ENCODE peak calls at places on chromosomes 1 and 21, in four cellular contexts. One of them, this sample, is unnamed.

GRCh38 chr1:113783254-113784103 is 24.2 kb upstream of the PHTF1 start:
- DNase-seq in mesendoderm: peak; percentile 10
- DNase-seq in A549: no peak
- DNase-seq in HCT116: no peak
- DNase-seq in this sample: no peak

GRCh38 chr1:89598450-89599331 is 34.2 kb upstream of the LRRC8C start:
- DNase-seq in mesendoderm: peak; percentile 63
- DNase-seq in A549: peak; percentile 31
- DNase-seq in HCT116: peak; percentile 26
- DNase-seq in this sample: no peak

GRCh38 chr1:232218955-232219865 is 410.7 kb downstream of the SIPA1L2 start:
- DNase-seq in HCT116: no peak
- DNase-seq in mesendoderm: no peak
- DNase-seq in A549: no peak
- DNase-seq in this sample: no peak

GRCh38 chr1:151908228-151908691 is 1.1 kb downstream of the THEM4 start:
- DNase-seq in HCT116: peak; percentile 43
- DNase-seq in mesendoderm: peak; percentile 53
- DNase-seq in A549: no peak
- DNase-seq in this sample: no peak

GRCh38 chr21:33492571-33492970 is 1.1 kb upstream of the DNAJC28 start:
- DNase-seq in mesendoderm: no peak
- DNase-seq in A549: no peak
- DNase-seq in HCT116: no peak
- DNase-seq in this sample: no peak

GRCh38 chr21:16330340-16331319 is 600.8 kb downstream of the USP25 start:
- DNase-seq in HCT116: peak; percentile 4
- DNase-seq in mesendoderm: peak; percentile 81
- DNase-seq in A549: peak; percentile 1
- DNase-seq in this sample: no peak

GRCh38 chr1:8718878-8719361 is 98.5 kb downstream of the RERE start:
- DNase-seq in A549: no peak
- DNase-seq in HCT116: no peak
- DNase-seq in mesendoderm: no peak
- DNase-seq in this sample: no peak

GRCh38 chr1:151131832-151132675 is 14.4 kb downstream of the SEMA6C start:
- DNase-seq in mesendoderm: peak; percentile 77
- DNase-seq in A549: no peak
- DNase-seq in HCT116: no peak
- DNase-seq in this sample: no peak

GRCh38 chr21:33211732-33212131 is 18.0 kb upstream of the IFNAR2 start:
- DNase-seq in A549: no peak
- DNase-seq in mesendoderm: no peak
- DNase-seq in HCT116: no peak
- DNase-seq in this sample: no peak

GRCh38 chr1:11536573-11537379 is 57.8 kb downstream of the DISP3 start:
- DNase-seq in A549: no peak
- DNase-seq in HCT116: no peak
- DNase-seq in mesendoderm: no peak
- DNase-seq in this sample: no peak

GRCh38 chr1:26391450-26391849 is 18.9 kb upstream of the ZNF683 start:
- DNase-seq in HCT116: peak; percentile 64
- DNase-seq in mesendoderm: peak; percentile 75
- DNase-seq in A549: peak; percentile 68
- DNase-seq in this sample: peak; percentile 28

GRCh38 chr1:101284021-101284420 is 47.2 kb downstream of the S1PR1 start:
- DNase-seq in A549: no peak
- DNase-seq in HCT116: no peak
- DNase-seq in mesendoderm: no peak
- DNase-seq in this sample: no peak
- H3K4me3 ChIP-seq in A549: no peak overlapping the region
- H3K4me3 ChIP-seq in HCT116: no peak overlapping the region
- H3K4me3 ChIP-seq in mesendoderm: no peak overlapping the region
- H3K4me3 ChIP-seq in this sample: no peak overlapping the region

GRCh38 chr1:19768321-19769210 is 31.1 kb downstream of the TMCO4 start:
- DNase-seq in mesendoderm: peak; percentile 64
- DNase-seq in HCT116: no peak
- DNase-seq in A549: no peak
- DNase-seq in this sample: no peak

GRCh38 chr1:19764848-19765247 is 34.9 kb downstream of the TMCO4 start:
- DNase-seq in mesendoderm: no peak
- DNase-seq in A549: no peak
- DNase-seq in HCT116: no peak
- DNase-seq in this sample: no peak

GRCh38 chr1:19762175-19762779 is 37.4 kb downstream of the TMCO4 start:
- DNase-seq in mesendoderm: peak; percentile 46
- DNase-seq in A549: peak; percentile 67
- DNase-seq in HCT116: no peak
- DNase-seq in this sample: no peak

GRCh38 chr1:19769211-19769932 is 30.3 kb downstream of the TMCO4 start:
- DNase-seq in A549: no peak
- DNase-seq in mesendoderm: no peak
- DNase-seq in HCT116: no peak
- DNase-seq in this sample: no peak

DNA sequence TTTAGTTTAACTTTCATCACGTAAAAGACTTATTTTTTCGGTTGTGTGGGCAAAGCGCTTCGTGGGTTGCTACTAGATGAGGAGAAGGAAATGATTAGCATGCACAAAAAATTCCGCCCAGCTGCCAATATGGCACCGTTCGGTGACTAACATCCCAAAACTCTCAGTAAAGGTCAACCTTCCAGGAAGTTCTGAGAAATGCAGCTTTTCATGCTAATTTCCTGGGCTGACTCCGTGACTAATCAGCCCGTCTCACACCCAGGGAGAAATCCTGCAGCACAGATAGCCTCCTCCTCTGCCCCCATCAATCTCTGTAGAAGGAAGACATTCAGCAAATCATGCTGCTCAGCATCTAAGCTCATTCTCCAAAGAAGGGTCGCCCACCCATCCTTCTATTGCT is 34.1 kb downstream of the TMCO4 start:
- DNase-seq in mesendoderm: peak; percentile 94
- DNase-seq in HCT116: peak; percentile 54
- DNase-seq in A549: peak; percentile 75
- DNase-seq in this sample: no peak
- H3K4me2 ChIP-seq in mesendoderm: no peak overlapping the region
- H3K4me2 ChIP-seq in HCT116: peak overlapping the region; percentile 71
- H3K4me2 ChIP-seq in A549: peak overlapping the region; percentile 52
- H3K4me2 ChIP-seq in this sample: no peak overlapping the region

DNA sequence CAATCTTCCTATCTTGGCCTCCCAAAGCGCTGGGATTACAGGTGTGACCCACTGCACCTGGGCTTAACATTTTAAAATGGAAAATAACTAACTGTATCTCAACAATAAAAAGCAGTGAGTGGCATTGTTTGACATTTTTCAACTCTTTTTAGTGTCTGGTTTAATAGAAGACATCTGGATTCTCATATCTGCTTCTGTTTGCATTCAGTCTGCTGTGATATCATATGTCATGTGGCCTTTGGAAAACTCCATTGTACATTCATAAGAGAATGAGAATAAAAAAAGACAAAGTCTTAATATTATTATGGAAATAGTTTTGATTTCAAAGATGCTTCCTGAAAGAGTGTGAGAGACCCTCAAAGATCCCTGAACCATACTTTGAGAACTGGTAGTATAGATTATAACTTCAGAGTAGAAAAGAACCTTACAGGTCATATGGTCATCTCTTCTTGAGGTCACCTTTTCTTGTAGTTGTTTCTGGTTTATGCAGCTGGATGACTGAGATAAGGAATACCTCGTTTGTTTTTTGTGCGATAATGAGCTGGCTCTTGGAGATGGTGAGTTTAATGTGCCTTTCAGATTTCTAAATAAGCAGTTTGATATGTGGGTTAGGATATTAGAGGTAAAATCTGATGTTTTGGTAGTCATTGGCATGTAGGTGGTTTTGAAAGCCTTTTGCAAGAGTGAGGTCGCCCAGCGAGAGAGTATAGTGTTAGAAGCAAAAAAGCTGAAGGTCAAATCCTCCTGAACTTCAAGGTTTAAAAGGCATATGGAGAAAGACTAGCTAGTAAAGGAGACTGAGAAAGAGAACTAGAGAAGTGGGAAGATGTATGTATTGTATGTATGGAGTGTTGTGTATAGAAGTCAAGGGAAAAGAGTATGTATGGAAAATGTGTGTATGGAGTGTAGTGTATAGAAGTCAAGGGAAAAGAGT is 17.2 kb downstream of the CEP350 start:
- DNase-seq in A549: no peak
- DNase-seq in HCT116: no peak
- DNase-seq in mesendoderm: no peak
- DNase-seq in this sample: no peak
- H3K4me1 ChIP-seq in A549: peaks cover 7% of the 10 kb centered on the region
- H3K4me1 ChIP-seq in HCT116: no peaks in the 10 kb centered on the region
- H3K4me1 ChIP-seq in mesendoderm: peaks cover under 1% of the 10 kb centered on the region
- H3K4me1 ChIP-seq in this sample: no peaks in the 10 kb centered on the region

GRCh38 chr1:188055921-188056505 is 1227.3 kb downstream of the PLA2G4A start:
- DNase-seq in mesendoderm: no peak
- DNase-seq in HCT116: no peak
- DNase-seq in A549: no peak
- DNase-seq in this sample: no peak
- H3K4me3 ChIP-seq in mesendoderm: no peak overlapping the region
- H3K4me3 ChIP-seq in HCT116: no peak overlapping the region
- H3K4me3 ChIP-seq in A549: no peak overlapping the region
- H3K4me3 ChIP-seq in this sample: no peak overlapping the region

DNA sequence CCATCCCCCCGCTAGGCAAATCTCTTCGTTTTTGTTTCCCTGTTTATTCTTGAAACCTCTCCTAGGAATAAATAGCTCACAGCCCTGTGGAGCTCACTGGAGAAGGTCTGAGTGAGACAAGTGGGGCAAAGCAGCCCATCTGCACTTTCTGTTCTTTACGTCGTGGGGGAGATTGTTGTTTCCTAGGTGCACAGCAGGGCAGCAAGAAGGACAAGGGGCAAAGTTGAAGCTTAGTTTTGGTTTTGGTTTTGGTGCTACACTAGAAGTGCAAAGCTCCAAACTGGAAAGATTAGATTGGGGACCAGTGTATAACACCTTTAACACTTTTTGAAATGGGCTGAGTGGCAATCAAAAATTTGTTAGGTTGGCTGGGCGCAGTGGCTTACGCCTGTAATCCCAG is 76.6 kb downstream of the GPR88 start:
- DNase-seq in HCT116: no peak
- DNase-seq in A549: no peak
- DNase-seq in mesendoderm: no peak
- DNase-seq in this sample: no peak
- H3K4me2 ChIP-seq in HCT116: no peak overlapping the region
- H3K4me2 ChIP-seq in A549: no peak overlapping the region
- H3K4me2 ChIP-seq in mesendoderm: no peak overlapping the region
- H3K4me2 ChIP-seq in this sample: no peak overlapping the region

GRCh38 chr1:54886724-54887664 is at the start of gene DHCR24:
- DNase-seq in mesendoderm: peak; percentile 92
- DNase-seq in HCT116: peak; percentile 43
- DNase-seq in A549: peak; percentile 94
- DNase-seq in this sample: no peak
- H3K4me1 ChIP-seq in mesendoderm: peaks cover 18% of the 10 kb centered on the region
- H3K4me1 ChIP-seq in HCT116: peaks cover 10% of the 10 kb centered on the region
- H3K4me1 ChIP-seq in A549: peaks cover 55% of the 10 kb centered on the region
- H3K4me1 ChIP-seq in this sample: peaks cover 55% of the 10 kb centered on the region

GRCh38 chr1:222732216-222733159 is 4.5 kb upstream of the FAM177B start:
- DNase-seq in mesendoderm: no peak
- DNase-seq in A549: no peak
- DNase-seq in HCT116: no peak
- DNase-seq in this sample: no peak
- H3K4me3 ChIP-seq in mesendoderm: no peak overlapping the region
- H3K4me3 ChIP-seq in A549: no peak overlapping the region
- H3K4me3 ChIP-seq in HCT116: no peak overlapping the region
- H3K4me3 ChIP-seq in this sample: no peak overlapping the region